ENCODE peak calls at places on chromosomes 6 and 20, in ten cellular contexts. Z is astrocyte of the spinal cord; E is LoVo; T is neuronal stem cell; U is effector CD4-positive, alpha-beta T cell; L is NCI-H1417; I is adrenal gland; D is activated naive CD4-positive, alpha-beta T cell treated with Interleukin-2 at 50 U/mL for 16 hours; S is CD8-positive, alpha-beta T cell; N is mammary epithelial cell. H is an unnamed sample.

GRCh38 chr6:152874267-152874666 is 108.6 kb downstream of the FBXO5 start:
- DNase-seq in L (no peak), D (no peak), N (no peak), T (no peak), E (no peak), I (no peak), S (no peak), Z (no peak), U (no peak), H (no peak)

GRCh38 chr6:108712946-108713345 is 135.3 kb upstream of the ARMC2 start:
- DNase-seq in I (no peak), D (no peak), E (no peak), N (no peak), T (no peak), Z (no peak), U (no peak), S (no peak), L (no peak), H (no peak)

GRCh38 chr6:132907915-132908314 is 93.5 kb downstream of the RPS12 start:
- DNase-seq in T (no peak), D (no peak), L (no peak), Z (peak), I (no peak), U (no peak), E (no peak), S (no peak), N (peak), H (peak)

GRCh38 chr20:36836591-36837329 is 39.2 kb upstream of the TLDC2 start:
- DNase-seq in U (no peak), N (no peak), S (peak), I (peak), Z (peak), L (peak), E (no peak), T (no peak), D (peak), H (peak)

GRCh38 chr6:146910611-146911010 is 293.6 kb upstream of the STXBP5 start:
- DNase-seq in T (no peak), D (no peak), Z (no peak), L (no peak), U (no peak), I (no peak), S (no peak), N (no peak), E (no peak), H (no peak)

GRCh38 chr20:24756292-24757025 is 192.6 kb upstream of the CST7 start:
- DNase-seq in Z (no peak), E (no peak), D (no peak), T (no peak), I (peak), L (no peak), N (no peak), U (no peak), S (no peak), H (no peak)

GRCh38 chr6:36387440-36388303 is at the start of gene ETV7:
- DNase-seq in E (peak), I (peak), S (peak), D (peak), T (no peak), N (peak), U (peak), Z (no peak), L (peak), H (peak)

GRCh38 chr6:27145731-27146455 is 101.6 kb upstream of the PRSS16 start:
- DNase-seq in D (peak), Z (peak), I (peak), N (peak), T (no peak), S (peak), E (peak), U (peak), L (peak), H (peak)

GRCh38 chr20:53413188-53413631 is 180.4 kb downstream of the ZNF217 start:
- DNase-seq in D (peak), I (peak), E (peak), L (peak), S (peak), Z (no peak), U (peak), T (peak), N (no peak), H (no peak)

GRCh38 chr6:166849762-166850181 is 106.6 kb downstream of the RNASET2 start:
- DNase-seq in T (no peak), N (no peak), L (no peak), S (no peak), E (no peak), D (no peak), U (no peak), Z (no peak), I (no peak), H (no peak)

GRCh38 chr6:129901910-129902309 is 40.8 kb upstream of the TMEM244 start:
- DNase-seq in Z (peak), U (no peak), I (no peak), T (no peak), S (no peak), D (no peak), E (peak), N (peak), L (no peak), H (no peak)

GRCh38 chr6:4778086-4778485 is 1.9 kb downstream of the CDYL start:
- DNase-seq in L (no peak), I (no peak), S (no peak), D (no peak), E (no peak), Z (no peak), N (peak), T (no peak), U (no peak), H (no peak)

GRCh38 chr20:25280051-25280573 is 32.2 kb downstream of the PYGB start:
- DNase-seq in T (no peak), D (no peak), I (peak), L (peak), S (no peak), E (no peak), N (no peak), Z (no peak), U (no peak), H (no peak)